ENCODE peak calls at places on chromosomes 5 and 9, in four cellular contexts. One of them, this sample, is unnamed.

GRCh38 chr5:38598994-38599611 is 42.7 kb upstream of the LIFR start:
- DNase-seq in HCT116: peak; percentile 42
- DNase-seq in astrocyte: peak; percentile 84
- DNase-seq in HepG2: peak; percentile 16
- DNase-seq in this sample: peak; percentile 34

GRCh38 chr9:105244996-105245719 is 707 bp downstream of the SLC44A1 start:
- DNase-seq in HCT116: no peak
- DNase-seq in astrocyte: no peak
- DNase-seq in HepG2: no peak
- DNase-seq in this sample: peak; percentile 85

GRCh38 chr9:107548298-107549142 is 59.0 kb upstream of the KLF4 start:
- DNase-seq in HCT116: peak; percentile 59
- DNase-seq in astrocyte: peak; percentile 88
- DNase-seq in HepG2: peak; percentile 29
- DNase-seq in this sample: peak; percentile 57

GRCh38 chr5:173499471-173500212 is 116.8 kb downstream of the BOD1 start:
- DNase-seq in HCT116: no peak
- DNase-seq in astrocyte: no peak
- DNase-seq in HepG2: peak; percentile 77
- DNase-seq in this sample: no peak

GRCh38 chr5:94740328-94740727 is 121.9 kb downstream of the SLF1 start:
- DNase-seq in HCT116: no peak
- DNase-seq in astrocyte: no peak
- DNase-seq in HepG2: no peak
- DNase-seq in this sample: no peak

GRCh38 chr5:6525910-6526309 is 77.3 kb downstream of the UBE2QL1 start:
- DNase-seq in HCT116: peak; percentile 13
- DNase-seq in astrocyte: no peak
- DNase-seq in HepG2: peak; percentile 21
- DNase-seq in this sample: peak; percentile 58

GRCh38 chr9:20945269-20945668 is 86.2 kb downstream of the HACD4 start:
- DNase-seq in HCT116: no peak
- DNase-seq in astrocyte: no peak
- DNase-seq in HepG2: no peak
- DNase-seq in this sample: no peak

GRCh38 chr5:76521240-76521758 is 101.9 kb downstream of the F2RL2 start:
- DNase-seq in HCT116: no peak
- DNase-seq in astrocyte: peak; percentile 94
- DNase-seq in HepG2: no peak
- DNase-seq in this sample: no peak

GRCh38 chr5:157575096-157575872 is at the start of gene ADAM19:
- DNase-seq in HCT116: no peak
- DNase-seq in astrocyte: peak; percentile 52
- DNase-seq in HepG2: no peak
- DNase-seq in this sample: peak; percentile 75

DNA sequence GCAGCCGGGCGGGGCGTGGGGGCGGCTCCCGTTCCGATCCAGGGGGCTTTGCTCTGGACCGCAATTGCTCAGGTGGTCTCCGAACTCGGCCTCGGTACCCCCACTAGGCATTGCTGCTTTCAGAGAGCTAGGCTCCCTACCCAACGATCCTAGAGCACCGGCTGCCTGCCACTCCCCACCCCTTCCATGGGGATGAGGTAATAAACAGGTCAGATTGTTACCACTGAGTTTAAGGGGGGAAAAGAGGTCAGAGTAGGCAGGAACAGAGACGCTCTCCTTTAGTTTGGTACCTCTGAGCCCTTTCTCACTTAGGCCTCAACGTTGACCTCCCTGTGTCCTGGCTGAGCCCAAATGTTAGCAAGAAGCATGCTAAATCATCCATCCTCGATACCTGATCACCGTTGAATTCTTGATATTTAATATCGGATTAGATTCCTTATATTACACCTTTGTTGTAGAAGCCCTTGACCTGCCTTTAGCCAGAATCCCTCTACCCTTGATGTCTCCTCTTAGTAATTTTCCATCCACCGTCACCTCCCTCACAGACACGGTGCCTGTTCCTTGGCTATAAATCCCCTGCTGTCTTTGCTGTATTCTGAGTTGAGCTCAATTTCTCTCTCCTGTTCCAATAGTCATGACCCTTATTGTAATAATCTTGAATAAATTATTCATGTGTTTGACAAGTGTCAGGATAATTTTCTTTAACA is 588 bp upstream of the PLPP1 start:
- DNase-seq in HCT116: no peak
- DNase-seq in astrocyte: no peak
- DNase-seq in HepG2: no peak
- DNase-seq in this sample: no peak
- H3K4me2 ChIP-seq in HCT116: peak overlapping the region; percentile 97
- H3K4me2 ChIP-seq in astrocyte: peak overlapping the region; percentile 97
- H3K4me2 ChIP-seq in HepG2: peak overlapping the region; percentile 89
- H3K4me2 ChIP-seq in this sample: peak overlapping the region; percentile 83

DNA sequence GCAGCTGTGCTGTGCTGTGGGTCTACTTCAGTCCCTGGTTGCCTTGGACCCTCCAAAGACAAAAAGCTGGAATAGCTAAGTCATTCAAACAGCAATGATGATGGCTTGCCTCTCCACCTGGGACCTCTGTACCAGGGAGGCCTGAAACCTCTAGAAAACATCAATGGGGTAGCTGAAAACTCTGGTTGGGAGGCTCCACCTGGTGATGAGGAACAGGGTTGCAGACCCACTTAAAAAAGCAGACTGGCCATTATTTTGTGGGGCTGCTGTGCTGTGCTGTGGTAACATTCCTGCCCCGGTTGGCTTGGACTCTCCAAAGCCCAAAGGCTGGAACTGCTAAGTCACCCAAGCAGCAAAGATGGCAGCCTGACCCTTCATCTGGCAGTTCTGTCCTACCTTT is 839.3 kb upstream of the ARRDC3 start:
- DNase-seq in HCT116: peak; percentile 12
- DNase-seq in astrocyte: no peak
- DNase-seq in HepG2: no peak
- DNase-seq in this sample: no peak
- TF ChIP-seq CTCF in HCT116: peak; percentile 52
- TF ChIP-seq CTCF in astrocyte: no peak
- TF ChIP-seq CTCF in HepG2: no peak
- TF ChIP-seq CTCF in this sample: peak; percentile 18

GRCh38 chr5:138449501-138450239 is 10.8 kb downstream of the REEP2 start:
- DNase-seq in HCT116: peak; percentile 52
- DNase-seq in astrocyte: peak; percentile 37
- DNase-seq in HepG2: peak; percentile 63
- DNase-seq in this sample: peak; percentile 94
- H3K4me2 ChIP-seq in HCT116: peak overlapping the region; percentile 72
- H3K4me2 ChIP-seq in astrocyte: peak overlapping the region; percentile 77
- H3K4me2 ChIP-seq in HepG2: peak overlapping the region; percentile 89
- H3K4me2 ChIP-seq in this sample: peak overlapping the region; percentile 66

GRCh38 chr5:140223567-140223966 is 48.6 kb downstream of the CYSTM1 start:
- DNase-seq in HCT116: no peak
- DNase-seq in astrocyte: no peak
- DNase-seq in HepG2: peak; percentile 68
- DNase-seq in this sample: no peak

GRCh38 chr5:140222416-140222815 is 47.4 kb downstream of the CYSTM1 start:
- DNase-seq in HCT116: no peak
- DNase-seq in astrocyte: no peak
- DNase-seq in HepG2: peak; percentile 57
- DNase-seq in this sample: no peak

GRCh38 chr5:140220698-140221064 is 45.7 kb downstream of the CYSTM1 start:
- DNase-seq in HCT116: no peak
- DNase-seq in astrocyte: no peak
- DNase-seq in HepG2: no peak
- DNase-seq in this sample: no peak

GRCh38 chr5:140220032-140220697 is 45.2 kb downstream of the CYSTM1 start:
- DNase-seq in HCT116: no peak
- DNase-seq in astrocyte: peak; percentile 73
- DNase-seq in HepG2: no peak
- DNase-seq in this sample: no peak

DNA sequence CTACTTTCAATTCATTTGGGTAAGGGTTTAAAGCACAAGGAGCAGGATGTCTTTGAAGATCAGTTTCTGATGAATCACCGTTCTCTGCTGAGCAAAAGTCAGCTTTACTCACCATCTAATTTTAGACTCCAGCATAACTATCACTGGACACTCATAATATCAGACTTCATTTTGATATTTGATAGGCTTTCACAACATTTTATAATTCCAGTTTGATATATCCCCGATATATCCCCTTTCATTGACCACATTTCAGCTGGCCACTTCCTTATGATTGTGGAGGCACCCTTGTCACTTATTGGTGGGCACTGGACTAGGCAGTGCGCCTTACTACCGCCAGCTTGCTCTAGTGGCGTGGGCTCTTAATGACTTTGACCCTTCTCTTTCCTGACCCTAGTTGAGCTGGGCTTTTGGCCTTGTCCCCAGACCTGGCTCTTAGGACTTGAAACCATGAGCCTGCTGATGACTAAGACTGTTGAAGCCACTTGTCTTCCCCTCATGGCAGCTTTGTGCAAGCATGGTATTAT is 46.8 kb downstream of the CYSTM1 start:
- DNase-seq in HCT116: peak; percentile 59
- DNase-seq in astrocyte: peak; percentile 83
- DNase-seq in HepG2: no peak
- DNase-seq in this sample: no peak
- TF ChIP-seq CTCF in HCT116: no peak
- TF ChIP-seq CTCF in astrocyte: no peak
- TF ChIP-seq CTCF in HepG2: no peak
- TF ChIP-seq CTCF in this sample: no peak

GRCh38 chr5:14178671-14179211 is 35.6 kb downstream of the TRIO start:
- DNase-seq in HCT116: no peak
- DNase-seq in astrocyte: peak; percentile 97
- DNase-seq in HepG2: no peak
- DNase-seq in this sample: no peak

GRCh38 chr5:14177651-14178050 is 34.5 kb downstream of the TRIO start:
- DNase-seq in HCT116: no peak
- DNase-seq in astrocyte: no peak
- DNase-seq in HepG2: no peak
- DNase-seq in this sample: no peak

GRCh38 chr5:14179446-14179845 is 36.3 kb downstream of the TRIO start:
- DNase-seq in HCT116: no peak
- DNase-seq in astrocyte: no peak
- DNase-seq in HepG2: no peak
- DNase-seq in this sample: no peak

GRCh38 chr5:14178091-14178490 is 34.9 kb downstream of the TRIO start:
- DNase-seq in HCT116: no peak
- DNase-seq in astrocyte: peak; percentile 77
- DNase-seq in HepG2: no peak
- DNase-seq in this sample: no peak

DNA sequence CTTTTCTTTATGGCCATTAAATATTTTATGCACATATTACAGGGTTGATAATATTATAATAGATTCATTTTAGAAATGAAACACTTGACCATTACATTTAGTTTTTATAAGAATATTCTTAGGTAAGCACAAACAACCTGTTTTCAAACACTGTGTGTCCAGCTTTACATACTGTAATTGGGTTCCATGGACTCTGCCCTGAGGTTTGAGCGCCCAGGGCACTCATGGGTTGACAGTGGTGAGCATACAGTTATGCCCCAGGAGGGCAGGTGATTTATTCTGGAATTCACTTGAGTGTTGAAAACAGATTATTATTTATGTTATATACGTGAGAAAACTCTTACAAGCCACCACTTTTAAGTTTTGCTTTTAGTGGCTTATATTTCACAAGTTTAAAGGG is 33.7 kb downstream of the TRIO start:
- DNase-seq in HCT116: no peak
- DNase-seq in astrocyte: no peak
- DNase-seq in HepG2: no peak
- DNase-seq in this sample: no peak
- H3K4me2 ChIP-seq in HCT116: no peak overlapping the region
- H3K4me2 ChIP-seq in astrocyte: no peak overlapping the region
- H3K4me2 ChIP-seq in HepG2: no peak overlapping the region
- H3K4me2 ChIP-seq in this sample: no peak overlapping the region

GRCh38 chr5:128494516-128494915 is 43.5 kb downstream of the FBN2 start:
- DNase-seq in HCT116: no peak
- DNase-seq in astrocyte: no peak
- DNase-seq in HepG2: no peak
- DNase-seq in this sample: no peak
- TF ChIP-seq CTCF in HCT116: peak; percentile 44
- TF ChIP-seq CTCF in astrocyte: peak; percentile 15
- TF ChIP-seq CTCF in HepG2: no peak
- TF ChIP-seq CTCF in this sample: no peak

DNA sequence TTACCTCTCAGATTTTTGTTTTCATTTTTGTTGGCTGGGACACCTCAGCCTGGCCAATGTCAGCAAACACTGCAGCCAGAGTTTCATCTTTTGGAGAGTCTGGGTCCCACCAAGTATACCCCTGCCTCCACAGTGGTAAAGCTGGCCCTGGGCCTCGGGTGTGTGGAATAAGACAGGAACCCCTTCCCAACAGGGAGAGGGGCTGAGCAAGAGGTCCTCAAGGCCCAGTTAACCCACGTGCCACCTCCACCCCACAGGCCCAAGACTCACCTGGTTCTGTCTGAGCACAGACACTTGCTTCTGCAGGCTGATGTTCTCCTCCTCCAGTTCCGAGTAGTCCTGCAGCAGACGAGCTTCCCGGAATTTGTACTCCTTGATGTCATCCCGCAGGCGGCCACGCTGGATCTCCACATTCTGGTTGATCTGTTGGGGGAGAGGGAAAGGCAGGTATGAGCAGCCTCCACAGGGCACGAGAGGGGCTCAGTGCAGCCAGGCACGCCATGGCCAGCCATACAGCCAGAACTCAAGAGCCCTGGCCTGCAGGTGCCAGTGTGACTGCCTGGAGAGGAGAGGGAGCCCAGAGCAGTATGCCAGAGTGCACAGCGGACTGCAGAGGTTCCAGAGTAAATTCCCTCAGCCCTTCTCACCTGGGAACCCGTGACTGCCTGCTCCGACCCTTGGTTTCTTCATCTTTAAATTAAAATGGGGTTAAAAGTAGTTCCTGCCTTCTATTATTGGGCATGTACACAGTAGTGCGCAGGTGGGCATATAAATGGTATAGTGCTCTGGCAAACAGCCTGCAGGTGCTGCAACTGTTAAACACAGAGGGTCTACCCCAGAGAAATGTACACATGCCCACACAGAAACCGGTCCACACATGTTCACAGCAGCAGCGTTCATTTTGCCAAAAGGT is 42.0 kb downstream of the BICD2 start:
- DNase-seq in HCT116: no peak
- DNase-seq in astrocyte: no peak
- DNase-seq in HepG2: no peak
- DNase-seq in this sample: no peak
- H3K4me2 ChIP-seq in HCT116: no peak overlapping the region
- H3K4me2 ChIP-seq in astrocyte: peak overlapping the region; percentile 43
- H3K4me2 ChIP-seq in HepG2: no peak overlapping the region
- H3K4me2 ChIP-seq in this sample: no peak overlapping the region

GRCh38 chr5:16550316-16550952 is 66.4 kb downstream of the RETREG1 start:
- DNase-seq in HCT116: peak; percentile 56
- DNase-seq in astrocyte: peak; percentile 24
- DNase-seq in HepG2: peak; percentile 66
- DNase-seq in this sample: peak; percentile 64
- TF ChIP-seq CTCF in HCT116: peak; percentile 91
- TF ChIP-seq CTCF in astrocyte: peak; percentile 73
- TF ChIP-seq CTCF in HepG2: peak; percentile 82
- TF ChIP-seq CTCF in this sample: peak; percentile 43

GRCh38 chr5:127011961-127012644 is 18.3 kb downstream of the MARCHF3 start:
- DNase-seq in HCT116: no peak
- DNase-seq in astrocyte: peak; percentile 27
- DNase-seq in HepG2: no peak
- DNase-seq in this sample: no peak

GRCh38 chr5:127013407-127013806 is 17.0 kb downstream of the MARCHF3 start:
- DNase-seq in HCT116: no peak
- DNase-seq in astrocyte: no peak
- DNase-seq in HepG2: no peak
- DNase-seq in this sample: no peak

GRCh38 chr5:127014573-127014972 is 15.8 kb downstream of the MARCHF3 start:
- DNase-seq in HCT116: no peak
- DNase-seq in astrocyte: no peak
- DNase-seq in HepG2: no peak
- DNase-seq in this sample: no peak

GRCh38 chr5:127011151-127011550 is 19.2 kb downstream of the MARCHF3 start:
- DNase-seq in HCT116: no peak
- DNase-seq in astrocyte: peak; percentile 98
- DNase-seq in HepG2: no peak
- DNase-seq in this sample: no peak

GRCh38 chr5:127012933-127013332 is 17.4 kb downstream of the MARCHF3 start:
- DNase-seq in HCT116: no peak
- DNase-seq in astrocyte: peak; percentile 74
- DNase-seq in HepG2: no peak
- DNase-seq in this sample: no peak
- H3K4me2 ChIP-seq in HCT116: no peak overlapping the region
- H3K4me2 ChIP-seq in astrocyte: peak overlapping the region; percentile 64
- H3K4me2 ChIP-seq in HepG2: no peak overlapping the region
- H3K4me2 ChIP-seq in this sample: no peak overlapping the region

This sample was measured in hepatocyte.